ENCODE peak calls at places on chromosome 19, in eight cellular contexts. Q, K, T, G, B, S, E and U are unnamed samples.
A peak's percentile ranks its signal among the peaks of the same experiment; 100 is the strongest.

GRCh38 chr19:2611483-2612464 is 90.7 kb downstream of the GNG7 start:
- DNase-seq in Q (peak; percentile 56), K (no peak), T (no peak), G (no peak), B (no peak), S (no peak), E (no peak), U (no peak)

GRCh38 chr19:2308114-2308556 is at the start of gene LINGO3:
- DNase-seq in Q (no peak), K (no peak), T (no peak), G (no peak), B (no peak), S (no peak), E (no peak), U (no peak)

GRCh38 chr19:43631491-43631890 is 8.2 kb downstream of the CADM4 start:
- DNase-seq in Q (no peak), K (no peak), T (no peak), G (no peak), B (no peak), S (no peak), E (no peak), U (no peak)

GRCh38 chr19:50190439-50190891 is 13.0 kb upstream of the MYH14 start:
- DNase-seq in Q (no peak), K (no peak), T (no peak), G (no peak), B (no peak), S (no peak), E (peak; percentile 84), U (peak; percentile 88)

GRCh38 chr19:13094771-13095392 is 7.8 kb downstream of the LYL1 start:
- DNase-seq in Q (no peak), K (no peak), T (no peak), G (no peak), B (no peak), S (no peak), E (no peak), U (no peak)

GRCh38 chr19:48873476-48874308 is 1.5 kb downstream of the PPP1R15A start:
- DNase-seq in Q (peak; percentile 70), K (no peak), T (no peak), G (no peak), B (no peak), S (no peak), E (no peak), U (no peak)

GRCh38 chr19:30664358-30665058 is 292.3 kb downstream of the ZNF536 start:
- DNase-seq in Q (no peak), K (no peak), T (no peak), G (no peak), B (no peak), S (no peak), E (no peak), U (no peak)

GRCh38 chr19:54454781-54455675 is 6.0 kb downstream of the LENG8 start:
- DNase-seq in Q (no peak), K (no peak), T (no peak), G (no peak), B (no peak), S (no peak), E (no peak), U (no peak)

GRCh38 chr19:46069841-46070341 is 29.1 kb upstream of the IGFL4 start:
- DNase-seq in Q (no peak), K (no peak), T (no peak), G (no peak), B (no peak), S (no peak), E (no peak), U (no peak)

GRCh38 chr19:46493236-46494114 is 2.2 kb downstream of the PNMA8B start:
- DNase-seq in Q (peak; percentile 72), K (no peak), T (no peak), G (no peak), B (peak; percentile 36), S (no peak), E (peak; percentile 21), U (no peak)